ENCODE peak calls at places on chromosomes 16 and 17, in four cellular contexts. O is HCT116, L is HepG2, W is SK-N-SH. S is an unnamed sample.

GRCh38 chr17:29059281-29059680 is 16.3 kb downstream of the PIPOX start:
- DNase-seq in L (peak; percentile 28), O (no peak), W (no peak), S (no peak)

GRCh38 chr16:10849736-10850477 is 27.1 kb upstream of the CIITA start:
- DNase-seq in O (no peak), L (no peak), W (no peak), S (no peak)

GRCh38 chr17:2204393-2204792 is 99.2 kb downstream of the SMG6 start:
- DNase-seq in W (no peak), L (no peak), O (no peak), S (no peak)

GRCh38 chr17:40915199-40915661 is 22.2 kb downstream of the KRT23 start:
- DNase-seq in W (no peak), O (peak; percentile 92), L (peak; percentile 96), S (no peak)

GRCh38 chr16:3171855-3172593 is 16.0 kb upstream of the OR1F1 start:
- DNase-seq in L (peak; percentile 67), W (peak; percentile 51), O (no peak), S (peak; percentile 74)

GRCh38 chr16:11957591-11958395 is 7.2 kb upstream of the TNFRSF17 start:
- DNase-seq in O (no peak), W (no peak), L (no peak), S (no peak)

GRCh38 chr17:40566027-40566426 is 755 bp upstream of the CCR7 start:
- DNase-seq in O (no peak), L (no peak), W (no peak), S (no peak)

GRCh38 chr16:20792216-20792615 is 14.1 kb downstream of the ERI2 start:
- DNase-seq in L (no peak), O (no peak), W (no peak), S (no peak)

GRCh38 chr16:9199312-9199711 is 107.9 kb downstream of the HAPSTR1 start:
- DNase-seq in L (no peak), O (no peak), W (no peak), S (no peak)

GRCh38 chr16:50705436-50706110 is 12.2 kb downstream of the NOD2 start:
- DNase-seq in L (no peak), O (no peak), W (no peak), S (no peak)

GRCh38 chr17:70478883-70479282 is 309.6 kb downstream of the KCNJ2 start:
- DNase-seq in W (no peak), L (no peak), O (no peak), S (no peak)

GRCh38 chr17:72301887-72302286 is 181.1 kb downstream of the SOX9 start:
- DNase-seq in W (no peak), O (no peak), L (no peak), S (no peak)

GRCh38 chr17:50473901-50474300 is 4.8 kb upstream of the RSAD1 start:
- DNase-seq in O (no peak), W (no peak), L (no peak), S (no peak)

GRCh38 chr17:35080536-35080935 is 17.0 kb upstream of the RFFL start:
- DNase-seq in W (no peak), L (no peak), O (no peak), S (no peak)

GRCh38 chr16:2457946-2458345 is 2.0 kb upstream of the TEDC2 start:
- DNase-seq in L (no peak), W (no peak), O (no peak), S (no peak)

GRCh38 chr16:20938426-20938825 is 37.9 kb downstream of the LYRM1 start:
- DNase-seq in L (no peak), O (no peak), W (no peak), S (no peak)

GRCh38 chr17:75558666-75559530 is 28.7 kb upstream of the MYO15B start:
- DNase-seq in W (no peak), O (no peak), L (no peak), S (peak; percentile 43)

GRCh38 chr17:82957961-82958491 is 118.2 kb upstream of the ZNF750 start:
- DNase-seq in O (no peak), L (no peak), W (no peak), S (no peak)

GRCh38 chr17:488993-489757 is 136.6 kb upstream of the RPH3AL start:
- DNase-seq in L (peak; percentile 37), W (peak; percentile 67), O (peak; percentile 54), S (no peak)

GRCh38 chr17:41107941-41108445 is 2.8 kb downstream of the KRTAP4-9 start:
- DNase-seq in L (no peak), W (no peak), O (no peak), S (no peak)

GRCh38 chr16:49441366-49441780 is 67.8 kb downstream of the C16orf78 start:
- DNase-seq in W (peak; percentile 53), L (no peak), O (no peak), S (no peak)

GRCh38 chr17:7677388-7678067 is 9.8 kb downstream of the TP53 start:
- DNase-seq in W (no peak), L (no peak), O (no peak), S (no peak)

GRCh38 chr17:1153795-1154546 is 25.8 kb downstream of the ABR start:
- DNase-seq in O (no peak), W (peak; percentile 93), L (peak; percentile 16), S (peak; percentile 23)

GRCh38 chr17:4604111-4604644 is 19.8 kb downstream of the SMTNL2 start:
- DNase-seq in L (no peak), O (no peak), W (peak; percentile 91), S (peak; percentile 33)

GRCh38 chr16:57462978-57463362 is 491 bp downstream of the POLR2C start:
- DNase-seq in W (peak; percentile 55), L (no peak), O (no peak), S (peak; percentile 26)

GRCh38 chr17:72598705-72599104 is 477.9 kb downstream of the SOX9 start:
- DNase-seq in W (no peak), L (no peak), O (no peak), S (no peak)

GRCh38 chr17:50108556-50108955 is 13.4 kb downstream of the PDK2 start:
- DNase-seq in W (no peak), O (no peak), L (no peak), S (no peak)

GRCh38 chr16:15650698-15651161 is 685 bp downstream of the NDE1 start:
- DNase-seq in L (no peak), W (peak; percentile 51), O (no peak), S (peak; percentile 35)

GRCh38 chr16:72149676-72150464 is 22.1 kb downstream of the PMFBP1 start:
- DNase-seq in L (peak; percentile 50), O (no peak), W (no peak), S (peak; percentile 25)

GRCh38 chr16:29745126-29745852 is 501 bp downstream of the C16orf54 start:
- DNase-seq in W (no peak), L (no peak), O (no peak), S (no peak)

GRCh38 chr17:39170051-39170450 is 4.1 kb upstream of the ARL5C start:
- DNase-seq in O (no peak), W (no peak), L (no peak), S (no peak)

GRCh38 chr16:86252596-86252995 is 257.7 kb upstream of the FOXF1 start:
- DNase-seq in O (peak; percentile 42), L (no peak), W (peak; percentile 31), S (peak; percentile 62)

GRCh38 chr17:54063639-54064038 is 240.9 kb downstream of the KIF2B start:
- DNase-seq in W (no peak), L (no peak), O (no peak), S (no peak)

GRCh38 chr17:34378664-34379101 is 15.7 kb upstream of the CCL1 start:
- DNase-seq in W (no peak), L (no peak), O (no peak), S (no peak)

GRCh38 chr17:8725881-8726280 is 18.8 kb downstream of the CCDC42 start:
- DNase-seq in W (no peak), L (no peak), O (no peak), S (no peak)

GRCh38 chr17:8719291-8720246 is 25.1 kb downstream of the CCDC42 start:
- DNase-seq in O (no peak), W (no peak), L (no peak), S (no peak)

GRCh38 chr17:8718001-8718563 is 26.6 kb downstream of the CCDC42 start:
- DNase-seq in L (no peak), O (no peak), W (no peak), S (no peak)

GRCh38 chr17:8724451-8724850 is 20.2 kb downstream of the CCDC42 start:
- DNase-seq in W (no peak), O (no peak), L (peak; percentile 12), S (no peak)

GRCh38 chr17:8720596-8720995 is 24.0 kb downstream of the CCDC42 start:
- DNase-seq in W (no peak), L (no peak), O (no peak), S (no peak)
- TF ChIP-seq ELF1 in W (no peak), L (no peak), O (no peak), S (no peak)

GRCh38 chr17:60158751-60159478 is 9.1 kb downstream of the CA4 start:
- DNase-seq in L (no peak), W (peak; percentile 41), O (no peak), S (no peak)
- H3K9ac ChIP-seq in L (no peak overlapping the region), W (no peak overlapping the region), O (no peak overlapping the region), S (no peak overlapping the region)

GRCh38 chr17:77959216-77959925 is 868 bp downstream of the TNRC6C start:
- DNase-seq in W (peak; percentile 73), O (no peak), L (no peak), S (peak; percentile 65)
- TF ChIP-seq ELF1 in W (no peak), O (no peak), L (no peak), S (no peak)

DNA sequence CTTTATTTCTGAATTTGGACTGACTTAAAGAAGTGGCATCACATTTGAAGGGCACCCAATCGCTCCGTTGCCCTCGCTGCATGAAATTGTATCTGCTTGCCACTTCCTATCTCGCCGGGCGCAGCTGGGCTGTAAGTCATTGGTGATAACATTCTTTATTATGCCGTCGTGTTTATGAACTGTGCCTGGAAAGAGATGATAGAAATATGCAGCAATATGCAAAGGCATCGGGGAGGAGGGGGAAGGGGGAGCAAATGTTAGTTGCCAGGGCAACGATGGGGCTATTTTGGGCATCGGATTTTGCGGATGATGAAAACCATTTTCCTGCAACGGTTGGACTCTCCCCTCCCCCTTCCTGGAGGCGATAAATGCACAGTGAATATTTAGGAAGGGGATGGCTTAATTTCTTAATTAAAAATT is 386.9 kb upstream of the TNRC6C start:
- DNase-seq in W (peak; percentile 61), L (no peak), O (no peak), S (peak; percentile 34)
- H3K9ac ChIP-seq in W (no peak overlapping the region), L (no peak overlapping the region), O (no peak overlapping the region), S (no peak overlapping the region)

DNA sequence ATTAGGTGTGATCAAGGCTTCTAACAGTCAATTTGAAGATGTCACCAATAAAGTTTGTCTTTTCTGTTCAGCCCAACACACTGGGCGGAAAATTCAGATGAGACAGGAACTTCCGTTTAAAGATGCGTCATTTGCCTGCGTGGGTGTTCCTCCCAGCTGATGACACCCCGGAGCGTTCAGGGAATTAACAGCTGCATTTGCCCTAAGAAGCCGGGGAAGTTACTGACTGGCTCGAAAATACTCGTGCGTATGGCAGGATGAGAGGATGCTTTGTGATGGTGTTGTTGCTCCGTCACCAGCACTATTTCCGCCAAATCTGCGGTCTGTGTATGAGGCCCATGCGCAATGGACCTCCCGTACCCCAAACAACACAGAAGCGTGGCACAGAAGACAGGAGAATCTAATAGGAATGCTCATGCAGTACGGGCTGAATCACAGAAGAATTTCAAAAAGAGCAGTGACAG is 11.9 kb upstream of the PVALEF start:
- DNase-seq in L (no peak), W (peak; percentile 15), O (no peak), S (peak; percentile 79)
- TF ChIP-seq ELF1 in L (no peak), W (no peak), O (no peak), S (no peak)

GRCh38 chr16:67460168-67460567 is 20.8 kb downstream of the ATP6V0D1 start:
- DNase-seq in W (no peak), O (no peak), L (no peak), S (peak; percentile 80)
- H3K9ac ChIP-seq in W (no peak overlapping the region), O (no peak overlapping the region), L (no peak overlapping the region), S (peak overlapping the region; percentile 7)

GRCh38 chr17:66713533-66714042 is 121.3 kb upstream of the CACNG5 start:
- DNase-seq in W (no peak), L (no peak), O (no peak), S (no peak)
- TF ChIP-seq ELF1 in W (no peak), L (no peak), O (no peak), S (no peak)

S was measured in K562.